ENCODE peak calls at places on chromosomes 6 and 20, in seven cellular contexts. R is CD14-positive monocyte; L is posterior cingulate gyrus; V is activated effector memory CD4-positive, alpha-beta T cell treated with anti-CD3 and anti-CD28 coated beads, Interleukin-2, amount 50 U/mL, for 16 hours; B is HTR-8/SVneo; A is RPMI8226; N is HT-29. Y is an unnamed sample.
A peak's percentile ranks its signal among the peaks of the same experiment; 100 is the strongest.

GRCh38 chr20:17560344-17561074 is 9.4 kb upstream of the DSTN start:
- DNase-seq in B (no peak), N (no peak), V (no peak), A (no peak), R (no peak), L (no peak), Y (no peak)

GRCh38 chr6:159487636-159488035 is 205.4 kb downstream of the SOD2 start:
- DNase-seq in V (no peak), N (no peak), L (no peak), R (no peak), A (no peak), B (no peak), Y (no peak)

GRCh38 chr20:50730765-50731054 is 670 bp upstream of the PARD6B start:
- DNase-seq in L (no peak), B (no peak), R (no peak), N (no peak), A (no peak), V (no peak), Y (no peak)

GRCh38 chr6:16466778-16467177 is 228.4 kb downstream of the GMPR start:
- DNase-seq in V (no peak), R (no peak), A (no peak), N (no peak), L (no peak), B (no peak), Y (no peak)

GRCh38 chr20:46954490-46955038 is 59.9 kb downstream of the EYA2 start:
- DNase-seq in R (no peak), N (no peak), L (no peak), B (peak; percentile 97), A (peak; percentile 6), V (no peak), Y (no peak)

GRCh38 chr6:21522007-21522758 is 71.4 kb upstream of the SOX4 start:
- DNase-seq in B (no peak), A (no peak), R (no peak), L (no peak), N (no peak), V (no peak), Y (no peak)

GRCh38 chr6:37650071-37650481 is 47.6 kb downstream of the MDGA1 start:
- DNase-seq in B (no peak), L (peak; percentile 78), V (peak; percentile 53), R (no peak), A (no peak), N (no peak), Y (no peak)

GRCh38 chr20:13821876-13822275 is 37.0 kb downstream of the NDUFAF5 start:
- DNase-seq in L (no peak), V (no peak), R (no peak), B (no peak), N (no peak), A (no peak), Y (no peak)

GRCh38 chr20:46260936-46261454 is 47.3 kb downstream of the CDH22 start:
- DNase-seq in B (no peak), A (no peak), R (no peak), V (no peak), L (no peak), N (no peak), Y (no peak)

GRCh38 chr6:113082691-113083090 is 735.6 kb downstream of the RFPL4B start:
- DNase-seq in R (no peak), B (peak; percentile 23), A (no peak), V (no peak), L (no peak), N (no peak), Y (no peak)

GRCh38 chr20:13149371-13149770 is 71.7 kb upstream of the ISM1 start:
- DNase-seq in L (no peak), B (no peak), R (no peak), N (no peak), A (no peak), V (no peak), Y (no peak)

GRCh38 chr6:113979930-113980329 is 9.0 kb upstream of the HDAC2 start:
- DNase-seq in B (no peak), V (no peak), R (no peak), L (no peak), A (peak; percentile 49), N (no peak), Y (no peak)

GRCh38 chr20:21266191-21266536 is 37.0 kb upstream of the XRN2 start:
- DNase-seq in L (no peak), R (no peak), N (no peak), V (no peak), B (no peak), A (no peak), Y (no peak)

GRCh38 chr6:106117579-106117978 is 31.4 kb downstream of the PRDM1 start:
- DNase-seq in R (no peak), N (no peak), B (no peak), L (no peak), A (no peak), V (peak; percentile 84), Y (no peak)

GRCh38 chr6:57097596-57097995 is 7.6 kb downstream of the ZNF451 start:
- DNase-seq in N (no peak), V (no peak), A (no peak), L (no peak), B (no peak), R (no peak), Y (no peak)

GRCh38 chr6:157281570-157281969 is 41.7 kb downstream of the TMEM242 start:
- DNase-seq in A (peak; percentile 70), N (peak; percentile 59), B (no peak), V (peak; percentile 56), R (no peak), L (no peak), Y (no peak)

GRCh38 chr6:49913656-49914055 is 47.3 kb upstream of the CRISP1 start:
- DNase-seq in V (no peak), B (no peak), A (no peak), R (no peak), L (no peak), N (no peak), Y (no peak)

GRCh38 chr20:40254023-40254772 is 434.8 kb downstream of the MAFB start:
- DNase-seq in L (no peak), A (no peak), B (no peak), R (no peak), N (no peak), V (no peak), Y (no peak)

GRCh38 chr6:6753301-6753700 is 164.8 kb downstream of the LY86 start:
- DNase-seq in A (no peak), R (no peak), V (no peak), L (no peak), B (no peak), N (no peak), Y (no peak)

GRCh38 chr20:29689411-29690225 is 1567.8 kb upstream of the DEFB115 start:
- DNase-seq in N (no peak), R (peak; percentile 36), V (peak; percentile 78), B (no peak), A (peak; percentile 80), L (peak; percentile 77), Y (no peak)

GRCh38 chr6:38805127-38805655 is 90.1 kb downstream of the DNAH8 start:
- DNase-seq in V (no peak), A (no peak), B (no peak), L (no peak), N (no peak), R (no peak), Y (no peak)

GRCh38 chr6:141290871-141291270 is 841.9 kb upstream of the GJE1 start:
- DNase-seq in L (no peak), V (no peak), N (no peak), B (no peak), R (no peak), A (no peak), Y (no peak)

GRCh38 chr6:17418281-17419188 is 25.1 kb downstream of the CAP2 start:
- DNase-seq in N (no peak), R (no peak), A (no peak), B (peak; percentile 41), L (peak; percentile 80), V (no peak), Y (no peak)

GRCh38 chr20:16671753-16672152 is 58.1 kb upstream of the SNRPB2 start:
- DNase-seq in B (no peak), V (no peak), A (no peak), R (no peak), N (no peak), L (no peak), Y (no peak)

Y was measured in stimulated activated CD8-positive, alpha-beta memory T cell treated with anti-CD3 and anti-CD28 coated beads, Interleukin-15, amount 100 ng/mL, for 24 hours.